ENCODE peak calls at places on chromosomes 6 and 20, in eight cellular contexts. J is thoracic aorta, G is ovary, M is ascending aorta, E is astrocyte of the spinal cord, D is thyroid gland, L is nephron progenitor cell, W is psoas muscle. R is an unnamed sample.

GRCh38 chr20:1280421-1281102 is 14.5 kb downstream of the SNPH start:
- DNase-seq in L (no peak), J (no peak), D (no peak), G (no peak), W (no peak), E (no peak), M (no peak), R (no peak)

GRCh38 chr6:88376759-88377387 is 210.7 kb upstream of the CNR1 start:
- DNase-seq in L (no peak), W (no peak), M (no peak), E (peak), D (no peak), J (no peak), G (no peak), R (peak)

GRCh38 chr20:36745234-36745926 is 510 bp downstream of the NDRG3 start:
- DNase-seq in J (no peak), G (no peak), M (no peak), W (peak), E (peak), D (peak), L (no peak), R (no peak)

GRCh38 chr6:134175532-134176282 is 123.3 kb upstream of the SLC2A12 start:
- DNase-seq in G (peak), J (peak), D (peak), L (no peak), W (peak), M (peak), E (peak), R (no peak)

GRCh38 chr6:62999796-63000195 is 211.5 kb upstream of the FKBP1C start:
- DNase-seq in W (no peak), L (no peak), M (no peak), D (no peak), G (no peak), E (no peak), J (no peak), R (no peak)

GRCh38 chr6:44264154-44265002 is 973 bp downstream of the NFKBIE start:
- DNase-seq in E (no peak), J (no peak), L (no peak), D (no peak), W (peak), M (no peak), G (no peak), R (no peak)

GRCh38 chr6:5287205-5287965 is 26.1 kb downstream of the FARS2 start:
- DNase-seq in M (no peak), E (peak), L (no peak), G (no peak), J (no peak), D (no peak), W (no peak), R (peak)

GRCh38 chr20:462199-462991 is at the start of gene TBC1D20:
- DNase-seq in G (peak), M (peak), L (peak), D (peak), W (peak), J (no peak), E (peak), R (no peak)

GRCh38 chr20:8492182-8492581 is 360.1 kb downstream of the PLCB1 start:
- DNase-seq in W (no peak), D (no peak), M (no peak), E (no peak), J (no peak), L (no peak), G (no peak), R (no peak)

GRCh38 chr6:169321546-169321945 is 67.9 kb upstream of the THBS2 start:
- DNase-seq in E (no peak), J (no peak), W (no peak), M (no peak), L (no peak), G (no peak), D (no peak), R (no peak)

GRCh38 chr6:93787841-93788240 is 368.5 kb upstream of the EPHA7 start:
- DNase-seq in E (peak), W (no peak), M (no peak), D (no peak), L (no peak), G (no peak), J (no peak), R (peak)

GRCh38 chr6:129647044-129647443 is 62.9 kb downstream of the ARHGAP18 start:
- DNase-seq in G (no peak), E (no peak), D (no peak), L (no peak), M (no peak), J (no peak), W (no peak), R (no peak)

GRCh38 chr6:104638841-104639290 is 220.9 kb downstream of the HACE1 start:
- DNase-seq in J (no peak), E (no peak), L (no peak), G (no peak), M (no peak), W (peak), D (no peak), R (no peak)

GRCh38 chr6:126724821-126725220 is 384.9 kb downstream of the CENPW start:
- DNase-seq in M (no peak), D (no peak), W (no peak), G (no peak), E (no peak), L (no peak), J (no peak), R (no peak)

GRCh38 chr6:93786474-93787330 is 367.3 kb upstream of the EPHA7 start:
- DNase-seq in G (no peak), L (no peak), E (peak), D (no peak), J (no peak), W (no peak), M (no peak), R (peak)

GRCh38 chr20:54292186-54292585 is 84.3 kb downstream of the PFDN4 start:
- DNase-seq in D (no peak), G (no peak), M (no peak), L (no peak), E (peak), J (no peak), W (no peak), R (no peak)

GRCh38 chr20:25540273-25540672 is 45.1 kb downstream of the NINL start:
- DNase-seq in L (no peak), D (no peak), W (no peak), E (peak), G (no peak), M (no peak), J (no peak), R (no peak)

GRCh38 chr6:35717449-35718353 is 19.1 kb upstream of the ARMC12 start:
- DNase-seq in D (no peak), E (no peak), L (no peak), W (no peak), G (no peak), M (no peak), J (no peak), R (no peak)

GRCh38 chr20:48816282-48816860 is 11.4 kb downstream of the PREX1 start:
- DNase-seq in J (no peak), G (no peak), L (no peak), W (no peak), M (no peak), D (no peak), E (no peak), R (no peak)

GRCh38 chr6:11814116-11814515 is 35.5 kb upstream of the ADTRP start:
- DNase-seq in G (no peak), J (no peak), L (no peak), E (no peak), D (no peak), W (no peak), M (no peak), R (no peak)

GRCh38 chr20:2385496-2385895 is 4.8 kb downstream of the TGM6 start:
- DNase-seq in M (no peak), G (no peak), W (no peak), L (no peak), D (no peak), J (no peak), E (no peak), R (no peak)

GRCh38 chr6:118356054-118356453 is 192.0 kb upstream of the PLN start:
- DNase-seq in L (no peak), J (no peak), W (no peak), M (no peak), G (no peak), D (no peak), E (peak), R (no peak)

DNA sequence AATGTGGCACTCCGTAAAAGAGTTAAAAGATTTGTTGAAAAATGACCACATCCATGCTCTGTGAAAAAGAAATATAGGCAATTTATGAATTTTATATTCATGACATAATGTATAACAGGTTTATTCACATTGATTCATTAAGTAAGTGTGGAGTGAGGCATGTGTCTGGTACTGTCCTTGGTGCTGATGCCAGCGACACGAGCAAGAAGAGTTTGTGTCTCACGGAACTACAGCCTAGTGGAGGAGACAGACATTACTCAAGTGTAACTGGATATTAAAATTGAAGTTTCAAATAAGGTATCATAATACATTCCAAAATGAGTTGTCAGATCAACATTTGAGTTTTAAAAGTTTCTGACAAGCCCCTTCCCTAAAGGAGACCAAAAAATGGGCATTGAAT is 158.2 kb upstream of the PRND start:
- DNase-seq in D (peak), J (no peak), W (no peak), E (peak), L (peak), M (no peak), G (no peak), R (no peak)
- TF ChIP-seq CTCF in D (no peak), J (no peak), W (no peak), E (peak), L (peak), M (no peak), G (no peak), R (peak)

DNA sequence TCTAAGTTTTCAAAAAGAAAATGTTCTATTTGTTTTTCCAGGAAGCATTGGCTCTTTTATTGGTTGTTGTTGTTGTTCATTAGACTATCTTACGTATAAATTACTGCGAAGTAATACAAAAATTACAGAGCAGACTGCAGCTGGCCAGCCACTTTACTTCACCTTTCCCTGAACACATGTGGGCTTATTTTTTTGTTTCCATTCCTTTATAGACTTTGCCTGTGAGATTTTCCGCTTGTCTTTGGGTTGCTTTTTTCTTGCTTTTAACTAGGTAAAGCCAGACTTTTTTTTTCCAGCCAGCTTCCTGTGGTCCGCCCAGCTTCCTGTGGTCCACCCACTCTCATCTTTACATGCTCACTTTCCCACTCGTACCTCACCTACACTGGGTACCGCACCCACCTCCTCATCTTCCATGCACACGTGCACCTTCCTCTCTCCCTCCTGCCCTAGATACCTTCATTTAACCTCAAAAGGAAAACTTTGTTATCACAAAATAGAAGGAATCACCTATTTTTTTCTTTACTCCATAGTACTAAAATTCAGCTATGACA is 79.0 kb downstream of the IPCEF1 start:
- DNase-seq in E (no peak), G (no peak), D (no peak), W (no peak), L (no peak), J (no peak), M (no peak), R (no peak)
- TF ChIP-seq CTCF in E (no peak), G (no peak), D (no peak), W (no peak), L (no peak), J (no peak), M (no peak), R (no peak)

GRCh38 chr6:131061041-131061770 is 1.8 kb downstream of the EPB41L2 start:
- DNase-seq in D (no peak), E (peak), M (no peak), L (no peak), W (no peak), G (no peak), J (no peak), R (peak)

GRCh38 chr6:131061771-131062160 is 1.3 kb downstream of the EPB41L2 start:
- DNase-seq in W (no peak), D (no peak), M (no peak), E (no peak), G (no peak), J (no peak), L (no peak), R (no peak)

GRCh38 chr6:131063764-131064272 is 773 bp upstream of the EPB41L2 start:
- DNase-seq in D (peak), L (no peak), M (no peak), W (no peak), G (no peak), E (no peak), J (no peak), R (no peak)

GRCh38 chr6:131062245-131063027 is 609 bp downstream of the EPB41L2 start:
- DNase-seq in J (no peak), W (peak), D (peak), L (peak), G (peak), E (no peak), M (no peak), R (no peak)

GRCh38 chr6:131063028-131063763 is at the start of gene EPB41L2:
- DNase-seq in M (peak), G (peak), L (peak), D (peak), J (peak), W (peak), E (peak), R (peak)
- TF ChIP-seq CTCF in M (no peak), G (peak), L (no peak), D (peak), J (peak), W (peak), E (no peak), R (no peak)

GRCh38 chr6:43174263-43175112 is 3.4 kb downstream of the SRF start:
- DNase-seq in L (peak), M (peak), G (peak), D (peak), J (peak), W (peak), E (peak), R (peak)
- TF ChIP-seq CTCF in L (no peak), M (no peak), G (peak), D (peak), J (peak), W (peak), E (no peak), R (peak)

GRCh38 chr6:53481328-53481727 is 63.6 kb downstream of the GCLC start:
- DNase-seq in E (no peak), L (no peak), M (no peak), G (no peak), J (no peak), D (no peak), W (no peak), R (no peak)

GRCh38 chr6:53484409-53485280 is 60.3 kb downstream of the GCLC start:
- DNase-seq in M (no peak), E (peak), W (no peak), J (peak), G (peak), D (peak), L (peak), R (peak)

GRCh38 chr6:53476979-53477378 is 67.9 kb downstream of the GCLC start:
- DNase-seq in D (no peak), J (no peak), L (no peak), M (no peak), E (no peak), G (no peak), W (no peak), R (no peak)

GRCh38 chr6:53483423-53484353 is 61.2 kb downstream of the GCLC start:
- DNase-seq in J (no peak), E (no peak), L (no peak), W (peak), M (no peak), G (no peak), D (peak), R (no peak)

DNA sequence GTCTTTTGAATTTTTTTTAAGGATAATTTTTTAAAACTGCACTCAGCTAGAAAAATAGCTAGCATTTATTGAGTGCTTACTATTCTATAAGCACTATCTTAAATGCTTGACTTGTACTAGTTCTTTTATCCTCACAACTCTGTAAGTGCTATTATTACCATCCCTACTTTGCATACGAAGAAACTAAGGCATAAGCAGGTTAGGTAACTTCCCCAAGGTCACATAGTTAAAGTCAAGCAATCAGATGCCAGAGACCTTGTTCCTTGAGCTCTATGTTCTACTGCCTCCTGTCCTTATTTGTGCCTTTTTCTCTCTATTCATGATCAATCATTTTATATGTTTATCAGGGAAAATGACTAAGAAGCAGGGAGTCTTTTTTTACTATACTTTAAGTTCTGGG is 65.0 kb downstream of the GCLC start:
- DNase-seq in G (no peak), E (no peak), M (no peak), W (no peak), D (no peak), J (no peak), L (no peak), R (no peak)
- TF ChIP-seq CTCF in G (no peak), E (no peak), M (no peak), W (no peak), D (no peak), J (no peak), L (no peak), R (no peak)

GRCh38 chr6:3885262-3886036 is 36.3 kb downstream of the FAM50B start:
- DNase-seq in M (no peak), L (no peak), E (no peak), D (peak), G (no peak), W (peak), J (no peak), R (no peak)
- TF ChIP-seq CTCF in M (no peak), L (no peak), E (peak), D (peak), G (no peak), W (peak), J (no peak), R (peak)

GRCh38 chr6:40537446-40537845 is 49.7 kb downstream of the LRFN2 start:
- DNase-seq in M (no peak), G (no peak), D (no peak), L (no peak), W (no peak), E (no peak), J (no peak), R (no peak)

GRCh38 chr6:40535105-40535783 is 51.9 kb downstream of the LRFN2 start:
- DNase-seq in J (no peak), G (no peak), D (no peak), L (no peak), M (no peak), E (no peak), W (no peak), R (no peak)

GRCh38 chr6:40538556-40538955 is 48.6 kb downstream of the LRFN2 start:
- DNase-seq in M (no peak), W (no peak), D (no peak), E (no peak), G (no peak), J (no peak), L (no peak), R (no peak)

GRCh38 chr6:40535784-40536380 is 51.3 kb downstream of the LRFN2 start:
- DNase-seq in L (no peak), D (no peak), E (no peak), G (no peak), M (no peak), J (no peak), W (no peak), R (no peak)

DNA sequence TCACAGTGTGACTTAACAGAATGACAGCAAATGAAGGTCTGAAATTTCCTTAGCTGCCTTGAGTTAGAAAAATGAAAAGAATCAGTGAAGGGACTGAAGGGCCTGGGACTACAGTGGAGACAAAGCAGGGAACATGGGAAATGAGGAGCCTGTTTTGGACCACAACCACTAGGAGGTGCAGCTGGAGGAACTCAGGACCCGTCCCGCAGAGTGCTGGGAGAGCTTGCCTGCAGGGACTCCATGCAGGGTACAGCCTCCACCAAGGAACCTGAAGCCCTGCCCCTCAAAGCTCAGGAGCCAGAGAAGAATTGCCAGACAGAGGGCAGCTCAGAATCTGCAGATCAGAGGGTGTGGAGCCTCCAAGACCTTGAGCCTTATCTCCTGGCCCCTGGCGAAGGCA is 50.7 kb downstream of the LRFN2 start:
- DNase-seq in W (no peak), G (no peak), L (peak), M (no peak), J (no peak), E (no peak), D (peak), R (no peak)
- TF ChIP-seq CTCF in W (no peak), G (no peak), L (no peak), M (no peak), J (no peak), E (peak), D (peak), R (peak)

R was measured in epithelial cell of proximal tubule.